ENCODE peak calls at places on chromosomes 2 and 18, in four cellular contexts. C, O, X and S are unnamed samples.

GRCh38 chr2:164891460-164891859 is 49.8 kb upstream of the COBLL1 start:
- DNase-seq in C (no peak), O (no peak), X (no peak), S (no peak)

GRCh38 chr18:69820538-69820937 is 127.1 kb downstream of the CD226 start:
- DNase-seq in C (no peak), O (no peak), X (no peak), S (no peak)

GRCh38 chr2:61117534-61117933 is 44.5 kb upstream of the C2orf74 start:
- DNase-seq in C (peak; percentile 49), O (no peak), X (no peak), S (no peak)

GRCh38 chr2:96549967-96550786 is 13.6 kb downstream of the ARID5A start:
- DNase-seq in C (no peak), O (no peak), X (no peak), S (no peak)

GRCh38 chr2:240584486-240585031 is 2.0 kb upstream of the CAPN10 start:
- DNase-seq in C (no peak), O (no peak), X (peak; percentile 59), S (no peak)

GRCh38 chr2:8692783-8693768 is 11.2 kb downstream of the ID2 start:
- DNase-seq in C (no peak), O (no peak), X (no peak), S (no peak)

GRCh38 chr18:37499008-37499407 is 66.6 kb downstream of the CELF4 start:
- DNase-seq in C (no peak), O (no peak), X (no peak), S (peak; percentile 93)

GRCh38 chr18:5464241-5464640 is 79.6 kb downstream of the EPB41L3 start:
- DNase-seq in C (no peak), O (peak; percentile 12), X (peak; percentile 9), S (no peak)

GRCh38 chr2:109373791-109374547 is 239.8 kb downstream of the SEPTIN10 start:
- DNase-seq in C (no peak), O (no peak), X (no peak), S (no peak)

GRCh38 chr2:28377984-28378678 is 14.5 kb upstream of the FOSL2 start:
- DNase-seq in C (no peak), O (no peak), X (peak; percentile 71), S (no peak)

GRCh38 chr2:172438741-172439508 is 11.5 kb downstream of the ITGA6 start:
- DNase-seq in C (peak; percentile 74), O (peak; percentile 53), X (no peak), S (no peak)

GRCh38 chr2:46564350-46564749 is 85.0 kb downstream of the TMEM247 start:
- DNase-seq in C (no peak), O (no peak), X (no peak), S (no peak)

GRCh38 chr2:234334146-234334545 is 162.7 kb downstream of the ARL4C start:
- DNase-seq in C (no peak), O (peak; percentile 20), X (no peak), S (no peak)

GRCh38 chr2:159375241-159375640 is 88.7 kb upstream of the WDSUB1 start:
- DNase-seq in C (no peak), O (no peak), X (no peak), S (no peak)